ENCODE peak calls at places on chromosome 5, in five cellular contexts. U, G, A, Z and C are unnamed samples.
A peak's percentile ranks its signal among the peaks of the same experiment; 100 is the strongest.

GRCh38 chr5:140594169-140594568 is 29.5 kb downstream of the SLC35A4 start:
- DNase-seq in Z (no peak), A (no peak), U (no peak), G (no peak), C (no peak)

GRCh38 chr5:96717874-96718273 is 55.7 kb downstream of the CAST start:
- DNase-seq in A (no peak), Z (no peak), U (no peak), G (no peak), C (no peak)

GRCh38 chr5:439181-439580 is 3.8 kb upstream of the EXOC3 start:
- DNase-seq in G (no peak), U (no peak), Z (no peak), A (no peak), C (no peak)

GRCh38 chr5:132853323-132853722 is 12.9 kb downstream of the GDF9 start:
- DNase-seq in U (no peak), A (no peak), G (no peak), Z (no peak), C (no peak)

GRCh38 chr5:93236807-93237421 is 344.1 kb downstream of the NR2F1-AS1 start:
- DNase-seq in G (no peak), Z (no peak), U (peak; percentile 27), A (peak; percentile 28), C (no peak)

GRCh38 chr5:149128023-149128875 is 13.0 kb upstream of the ABLIM3 start:
- DNase-seq in U (peak; percentile 67), Z (peak; percentile 49), G (no peak), A (peak; percentile 30), C (peak; percentile 63)

GRCh38 chr5:155342956-155343355 is 329.4 kb downstream of the KIF4B start:
- DNase-seq in U (no peak), A (no peak), G (no peak), Z (no peak), C (no peak)

GRCh38 chr5:177189965-177190364 is 56.4 kb downstream of the NSD1 start:
- DNase-seq in G (no peak), A (no peak), U (no peak), Z (no peak), C (no peak)

GRCh38 chr5:107459637-107460036 is 211.1 kb downstream of the EFNA5 start:
- DNase-seq in G (no peak), A (no peak), Z (no peak), U (no peak), C (no peak)

GRCh38 chr5:171475551-171476035 is 56.1 kb downstream of the FGF18 start:
- DNase-seq in G (no peak), A (no peak), U (no peak), Z (no peak), C (no peak)

GRCh38 chr5:62460578-62460983 is 48.0 kb downstream of the IPO11 start:
- DNase-seq in Z (peak; percentile 39), U (peak; percentile 22), G (no peak), A (peak; percentile 51), C (peak; percentile 81)

GRCh38 chr5:179060116-179061008 is at the start of gene ZNF354C:
- DNase-seq in A (peak; percentile 84), G (peak; percentile 81), U (peak; percentile 97), Z (no peak), C (peak; percentile 81)

GRCh38 chr5:142688278-142688677 is 2.4 kb upstream of the FGF1 start:
- DNase-seq in G (no peak), U (no peak), A (no peak), Z (no peak), C (no peak)

GRCh38 chr5:21419383-21419782 is 1431.4 kb upstream of the CDH18 start:
- DNase-seq in A (no peak), U (no peak), Z (no peak), G (no peak), C (no peak)